ENCODE peak calls at places on chromosomes 3 and 15, in four cellular contexts. J is ascending aorta, P is ELR, F is astrocyte. H is an unnamed sample.

GRCh38 chr3:49333091-49333490 is 6.8 kb downstream of the USP4 start:
- DNase-seq in P (no peak), J (no peak), F (no peak), H (no peak)

GRCh38 chr3:46143951-46144473 is 64.1 kb downstream of the CCR1 start:
- DNase-seq in J (no peak), F (no peak), P (no peak), H (no peak)

GRCh38 chr3:45509768-45510129 is 84.8 kb upstream of the LIMD1 start:
- DNase-seq in P (no peak), J (no peak), F (no peak), H (no peak)

GRCh38 chr15:40436116-40436891 is 4.4 kb upstream of the BAHD1 start:
- DNase-seq in F (no peak), J (no peak), P (no peak), H (peak; percentile 68)

GRCh38 chr15:87687176-87687890 is 569.2 kb downstream of the NTRK3 start:
- DNase-seq in F (no peak), P (no peak), J (no peak), H (no peak)

GRCh38 chr3:72892081-72892763 is 4.4 kb downstream of the GXYLT2 start:
- DNase-seq in J (no peak), P (peak; percentile 84), F (peak; percentile 93), H (no peak)

GRCh38 chr15:80584973-80585372 is 110.1 kb upstream of the ABHD17C start:
- DNase-seq in J (no peak), F (no peak), P (no peak), H (no peak)

GRCh38 chr3:123385981-123386380 is 62.9 kb downstream of the ADCY5 start:
- DNase-seq in J (no peak), F (peak; percentile 18), P (peak; percentile 55), H (no peak)

GRCh38 chr3:170469151-170470062 is 50.7 kb downstream of the CLDN11 start:
- DNase-seq in P (no peak), F (peak; percentile 74), J (no peak), H (no peak)

GRCh38 chr3:151562901-151563300 is 102.0 kb upstream of the IGSF10 start:
- DNase-seq in J (no peak), P (no peak), F (no peak), H (no peak)

GRCh38 chr3:182027366-182027765 is 315.6 kb downstream of the SOX2 start:
- DNase-seq in J (no peak), F (peak; percentile 87), P (no peak), H (no peak)

GRCh38 chr3:126394977-126395321 is 240 bp downstream of the CFAP100 start:
- DNase-seq in P (no peak), F (no peak), J (no peak), H (no peak)

GRCh38 chr3:187041362-187042061 is 97.8 kb downstream of the RPL39L start:
- DNase-seq in F (peak; percentile 48), P (peak; percentile 34), J (no peak), H (no peak)

GRCh38 chr15:77426871-77427270 is 6.2 kb downstream of the HMG20A start:
- DNase-seq in P (no peak), F (no peak), J (no peak), H (no peak)

GRCh38 chr3:39378957-39379777 is 4.0 kb upstream of the SLC25A38 start:
- DNase-seq in J (no peak), P (no peak), F (no peak), H (no peak)

GRCh38 chr3:173700336-173700735 is 302.8 kb downstream of the NLGN1 start:
- DNase-seq in P (no peak), J (no peak), F (no peak), H (no peak)

GRCh38 chr3:12155833-12156232 is 2.9 kb downstream of the TIMP4 start:
- DNase-seq in P (peak; percentile 82), J (peak; percentile 46), F (peak; percentile 87), H (no peak)

GRCh38 chr15:31375772-31376171 is 49.1 kb downstream of the KLF13 start:
- DNase-seq in P (no peak), J (no peak), F (no peak), H (no peak)

GRCh38 chr15:37131639-37132038 is 31.3 kb upstream of the MEIS2 start:
- DNase-seq in P (no peak), F (no peak), J (no peak), H (no peak)

GRCh38 chr15:75648156-75649000 is 666 bp downstream of the SNX33 start:
- DNase-seq in J (no peak), F (peak; percentile 16), P (peak; percentile 46), H (peak; percentile 85)

GRCh38 chr3:45807645-45808540 is 11.6 kb upstream of the SLC6A20 start:
- DNase-seq in J (no peak), F (no peak), P (no peak), H (no peak)

GRCh38 chr15:31869640-31870335 is 160.5 kb upstream of the CHRNA7 start:
- DNase-seq in P (no peak), J (no peak), F (no peak), H (no peak)

GRCh38 chr3:134904333-134904771 is 109.3 kb downstream of the EPHB1 start:
- DNase-seq in F (no peak), P (no peak), J (no peak), H (no peak)

GRCh38 chr3:81744366-81744765 is 17.1 kb downstream of the GBE1 start:
- DNase-seq in P (peak; percentile 94), J (no peak), F (peak; percentile 97), H (no peak)

GRCh38 chr3:131216801-131217200 is 164.8 kb upstream of the NUDT16 start:
- DNase-seq in J (no peak), P (peak; percentile 89), F (peak; percentile 83), H (peak; percentile 71)

GRCh38 chr15:78179286-78179840 is 30.2 kb downstream of the IDH3A start:
- DNase-seq in P (no peak), F (no peak), J (no peak), H (no peak)

GRCh38 chr3:46603461-46604062 is 8.8 kb upstream of the FAM240A start:
- DNase-seq in P (no peak), F (no peak), J (no peak), H (no peak)

GRCh38 chr3:111639316-111639715 is 44.2 kb upstream of the ZBED2 start:
- DNase-seq in F (no peak), P (no peak), J (no peak), H (no peak)

GRCh38 chr3:9915252-9916141 is 1.4 kb upstream of the IL17RC start:
- DNase-seq in J (no peak), F (peak; percentile 41), P (peak; percentile 71), H (peak; percentile 88)

GRCh38 chr3:58202917-58203360 is 7.8 kb downstream of the DNASE1L3 start:
- DNase-seq in P (no peak), J (no peak), F (no peak), H (no peak)

GRCh38 chr15:75129788-75130187 is 71.9 kb upstream of the C15orf39 start:
- DNase-seq in J (no peak), P (no peak), F (no peak), H (peak; percentile 38)

GRCh38 chr3:308597-309321 is 112.2 kb downstream of the CHL1 start:
- DNase-seq in F (no peak), J (no peak), P (no peak), H (peak; percentile 48)

GRCh38 chr3:196280689-196281463 is 6.7 kb downstream of the PCYT1A start:
- DNase-seq in J (no peak), F (peak; percentile 16), P (no peak), H (no peak)

GRCh38 chr3:177211503-177212277 is 14.4 kb upstream of the TBL1XR1 start:
- DNase-seq in F (no peak), J (no peak), P (no peak), H (no peak)

GRCh38 chr3:59510576-59510975 is 460.8 kb upstream of the CFAP20DC start:
- DNase-seq in F (peak; percentile 9), P (no peak), J (no peak), H (no peak)